ENCODE peak calls at places on chromosomes 11 and 22, in five cellular contexts. X is colonic mucosa, C is HepG2, R is psoas muscle, F is GM12878. N is an unnamed sample.

GRCh38 chr11:48052183-48053040 is 72.1 kb downstream of the PTPRJ start:
- DNase-seq in X (no peak), C (no peak), R (no peak), F (no peak), N (no peak)

GRCh38 chr11:15446315-15446714 is 331.6 kb downstream of the INSC start:
- DNase-seq in X (no peak), C (no peak), R (no peak), F (no peak), N (no peak)

GRCh38 chr11:57325735-57326048 is 940 bp upstream of the TNKS1BP1 start:
- DNase-seq in X (peak; percentile 75), C (no peak), R (peak; percentile 92), F (no peak), N (no peak)

GRCh38 chr11:68164437-68164836 is 43.2 kb upstream of the CHKA start:
- DNase-seq in X (no peak), C (no peak), R (no peak), F (no peak), N (no peak)

GRCh38 chr11:33942954-33943353 is 51.1 kb upstream of the LMO2 start:
- DNase-seq in X (peak; percentile 28), C (no peak), R (peak; percentile 57), F (peak; percentile 73), N (no peak)

GRCh38 chr11:131999955-132000354 is 629.5 kb downstream of the NTM start:
- DNase-seq in X (no peak), C (no peak), R (no peak), F (no peak), N (no peak)

GRCh38 chr11:27076121-27076589 is 35.5 kb downstream of the BBOX1 start:
- DNase-seq in X (no peak), C (no peak), R (no peak), F (no peak), N (no peak)

GRCh38 chr11:59756845-59757244 is 1.7 kb downstream of the STX3 start:
- DNase-seq in X (peak; percentile 78), C (no peak), R (no peak), F (no peak), N (no peak)

GRCh38 chr11:33936057-33936456 is 44.2 kb upstream of the LMO2 start:
- DNase-seq in X (no peak), C (no peak), R (no peak), F (no peak), N (no peak)

GRCh38 chr11:40062616-40063015 is 1396.8 kb downstream of the LRRC4C start:
- DNase-seq in X (no peak), C (no peak), R (no peak), F (no peak), N (no peak)

GRCh38 chr11:133928628-133929059 is 28.1 kb downstream of the IGSF9B start:
- DNase-seq in X (peak; percentile 38), C (no peak), R (no peak), F (no peak), N (no peak)

GRCh38 chr11:40280161-40281054 is 1179.0 kb downstream of the LRRC4C start:
- DNase-seq in X (no peak), C (no peak), R (peak; percentile 73), F (no peak), N (no peak)

GRCh38 chr11:109424893-109425292 is 2.9 kb downstream of the C11orf87 start:
- DNase-seq in X (peak; percentile 27), C (peak; percentile 4), R (no peak), F (no peak), N (no peak)

GRCh38 chr22:50497093-50497492 is 10.4 kb downstream of the LMF2 start:
- DNase-seq in X (no peak), C (no peak), R (no peak), F (no peak), N (no peak)

GRCh38 chr11:127619946-127620345 is 619.4 kb upstream of the KIRREL3 start:
- DNase-seq in X (no peak), C (no peak), R (no peak), F (no peak), N (peak; percentile 57)

GRCh38 chr11:12472401-12473065 is 95.2 kb downstream of the PARVA start:
- DNase-seq in X (no peak), C (no peak), R (no peak), F (no peak), N (no peak)

GRCh38 chr22:48319321-48320047 is 1508.2 kb downstream of the BRD1 start:
- DNase-seq in X (no peak), C (no peak), R (peak; percentile 26), F (no peak), N (no peak)

GRCh38 chr11:17392872-17393271 is 4.4 kb upstream of the KCNJ11 start:
- DNase-seq in X (no peak), C (no peak), R (no peak), F (no peak), N (no peak)

GRCh38 chr11:3215346-3216026 is 3.1 kb downstream of the MRGPRG start:
- DNase-seq in X (no peak), C (no peak), R (peak; percentile 35), F (no peak), N (no peak)

GRCh38 chr11:134282121-134283045 is 6.2 kb downstream of the GLB1L3 start:
- DNase-seq in X (no peak), C (no peak), R (no peak), F (no peak), N (no peak)

GRCh38 chr22:27152033-27152432 is 494.6 kb downstream of the MIAT start:
- DNase-seq in X (no peak), C (no peak), R (no peak), F (no peak), N (no peak)

GRCh38 chr22:27032121-27032761 is 374.9 kb downstream of the MIAT start:
- DNase-seq in X (no peak), C (no peak), R (peak; percentile 58), F (no peak), N (no peak)

GRCh38 chr11:72609045-72609444 is 65.2 kb downstream of the PDE2A start:
- DNase-seq in X (no peak), C (no peak), R (no peak), F (no peak), N (no peak)

GRCh38 chr11:77090373-77091111 is 12.1 kb upstream of the OMP start:
- DNase-seq in X (peak; percentile 74), C (no peak), R (peak; percentile 49), F (no peak), N (no peak)

GRCh38 chr22:45969414-45969799 is 7.6 kb downstream of the WNT7B start:
- DNase-seq in X (no peak), C (no peak), R (no peak), F (no peak), N (no peak)

GRCh38 chr22:32706149-32706548 is 95.4 kb upstream of the TIMP3 start:
- DNase-seq in X (no peak), C (no peak), R (no peak), F (no peak), N (no peak)

GRCh38 chr11:8523396-8523795 is 70.6 kb downstream of the STK33 start:
- DNase-seq in X (no peak), C (no peak), R (peak; percentile 45), F (no peak), N (no peak)

GRCh38 chr11:16603890-16604783 is 134.3 kb upstream of the C11orf58 start:
- DNase-seq in X (peak; percentile 27), C (no peak), R (peak; percentile 88), F (no peak), N (no peak)

GRCh38 chr11:26777276-26777939 is 55.5 kb upstream of the SLC5A12 start:
- DNase-seq in X (no peak), C (no peak), R (no peak), F (no peak), N (peak; percentile 32)

GRCh38 chr11:121538054-121538453 is 85.3 kb upstream of the SORL1-AS1 start:
- DNase-seq in X (no peak), C (no peak), R (no peak), F (peak; percentile 59), N (no peak)
- H3K36me3 ChIP-seq in X (no peaks in the 10 kb centered on the region), C (peaks cover 77% of the 10 kb centered on the region), R (no peaks in the 10 kb centered on the region), F (peaks cover 13% of the 10 kb centered on the region), N (no peaks in the 10 kb centered on the region)

GRCh38 chr11:62889484-62890437 is 9.1 kb downstream of the SLC3A2 start:
- DNase-seq in X (peak; percentile 66), C (peak; percentile 79), R (no peak), F (no peak), N (no peak)

GRCh38 chr11:62885137-62885536 is 4.4 kb downstream of the SLC3A2 start:
- DNase-seq in X (no peak), C (no peak), R (no peak), F (no peak), N (no peak)

GRCh38 chr11:62892077-62892922 is 11.6 kb downstream of the SLC3A2 start:
- DNase-seq in X (no peak), C (no peak), R (no peak), F (no peak), N (no peak)

GRCh38 chr11:62889126-62889483 is 8.4 kb downstream of the SLC3A2 start:
- DNase-seq in X (no peak), C (no peak), R (no peak), F (no peak), N (no peak)

DNA sequence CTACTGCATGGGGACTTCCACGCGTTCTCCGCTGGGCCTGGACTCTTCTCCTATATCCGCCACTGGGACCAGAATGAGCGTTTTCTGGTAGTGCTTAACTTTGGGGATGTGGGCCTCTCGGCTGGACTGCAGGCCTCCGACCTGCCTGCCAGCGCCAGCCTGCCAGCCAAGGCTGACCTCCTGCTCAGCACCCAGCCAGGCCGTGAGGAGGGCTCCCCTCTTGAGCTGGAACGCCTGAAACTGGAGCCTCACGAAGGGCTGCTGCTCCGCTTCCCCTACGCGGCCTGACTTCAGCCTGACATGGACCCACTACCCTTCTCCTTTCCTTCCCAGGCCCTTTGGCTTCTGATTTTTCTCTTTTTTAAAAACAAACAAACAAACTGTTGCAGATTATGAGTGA is 7.7 kb downstream of the SLC3A2 start:
- DNase-seq in X (no peak), C (no peak), R (no peak), F (no peak), N (no peak)
- H3K36me3 ChIP-seq in X (peaks cover 38% of the 10 kb centered on the region), C (peaks cover 57% of the 10 kb centered on the region), R (peaks cover 63% of the 10 kb centered on the region), F (peaks cover 36% of the 10 kb centered on the region), N (peaks cover 62% of the 10 kb centered on the region)

GRCh38 chr11:9745411-9746211 is 81.7 kb downstream of the SWAP70 start:
- DNase-seq in X (no peak), C (no peak), R (no peak), F (peak; percentile 53), N (no peak)
- H3K36me3 ChIP-seq in X (no peaks in the 10 kb centered on the region), C (peaks cover 12% of the 10 kb centered on the region), R (peaks cover 35% of the 10 kb centered on the region), F (peaks cover 2% of the 10 kb centered on the region), N (peaks cover 3% of the 10 kb centered on the region)

GRCh38 chr11:122803716-122804115 is 34.6 kb upstream of the CRTAM start:
- DNase-seq in X (no peak), C (no peak), R (no peak), F (no peak), N (no peak)

GRCh38 chr11:122803306-122803705 is 35.0 kb upstream of the CRTAM start:
- DNase-seq in X (no peak), C (no peak), R (no peak), F (no peak), N (no peak)

GRCh38 chr11:122802876-122803275 is 35.4 kb upstream of the CRTAM start:
- DNase-seq in X (no peak), C (no peak), R (no peak), F (no peak), N (no peak)

GRCh38 chr11:122804161-122804560 is 34.1 kb upstream of the CRTAM start:
- DNase-seq in X (no peak), C (no peak), R (no peak), F (no peak), N (no peak)

GRCh38 chr11:122804796-122805195 is 33.5 kb upstream of the CRTAM start:
- DNase-seq in X (no peak), C (no peak), R (no peak), F (no peak), N (no peak)
- H3K36me3 ChIP-seq in X (no peaks in the 10 kb centered on the region), C (no peaks in the 10 kb centered on the region), R (no peaks in the 10 kb centered on the region), F (no peaks in the 10 kb centered on the region), N (no peaks in the 10 kb centered on the region)